ENCODE peak calls at places on chromosomes 12 and 14, in ten cellular contexts. S is body of pancreas; C is IMR-90; D is activated T-cell treated with anti-CD3 and anti-CD28 coated beads, Interleukin-2, amount 50 U/mL, for 72 hours; F is heart left ventricle; X is stimulated activated naive CD8-positive, alpha-beta T cell treated with anti-CD3 and anti-CD28 coated beads, Interleukin-15, amount 100 ng/mL, for 72 hours; I is GM12878; B is effector memory CD8-positive, alpha-beta T cell; O is activated naive CD8-positive, alpha-beta T cell treated with anti-CD3 and anti-CD28 coated beads, Interleukin-2, amount 10 ng/mL, durations not matched to agents 7 days and 5 days; M is left lobe of liver. T is an unnamed sample.

GRCh38 chr12:40141996-40142395 is 36.1 kb upstream of the SLC2A13 start:
- ATAC-seq in I (no peak), D (no peak), C (no peak), X (no peak), M (no peak), B (no peak), S (no peak), O (no peak), F (no peak), T (no peak)

GRCh38 chr14:21428930-21429329 is 27.0 kb downstream of the CHD8 start:
- ATAC-seq in B (no peak), C (no peak), X (no peak), O (no peak), S (peak), D (no peak), M (peak), F (peak), I (no peak), T (no peak)

GRCh38 chr14:86052868-86053267 is 522.9 kb downstream of the FLRT2 start:
- ATAC-seq in D (no peak), F (no peak), O (no peak), S (no peak), X (no peak), I (no peak), M (no peak), B (no peak), C (no peak), T (no peak)

GRCh38 chr14:95339301-95339865 is 19.7 kb upstream of the CLMN start:
- ATAC-seq in M (peak), S (peak), I (no peak), O (no peak), F (no peak), D (no peak), X (no peak), C (no peak), B (no peak), T (no peak)

GRCh38 chr12:27012239-27012981 is 1.8 kb downstream of the TM7SF3 start:
- ATAC-seq in S (peak), X (no peak), B (no peak), I (no peak), O (no peak), D (no peak), C (no peak), M (peak), F (no peak), T (no peak)

GRCh38 chr14:85416771-85417170 is 113.2 kb upstream of the FLRT2 start:
- ATAC-seq in X (no peak), I (no peak), C (peak), F (no peak), B (no peak), O (no peak), D (no peak), S (peak), M (no peak), T (no peak)

GRCh38 chr14:68820999-68821683 is 28.3 kb upstream of the ZFP36L1 start:
- ATAC-seq in O (no peak), S (no peak), M (peak), B (peak), C (no peak), X (no peak), D (no peak), I (peak), F (no peak), T (peak)

GRCh38 chr14:68333265-68333664 is 459.6 kb downstream of the ZFP36L1 start:
- ATAC-seq in I (peak), D (no peak), B (no peak), O (no peak), C (no peak), X (no peak), S (no peak), M (no peak), F (no peak), T (peak)

GRCh38 chr12:51951843-51952722 is 584 bp downstream of the ACVR1B start:
- ATAC-seq in M (peak), B (no peak), O (peak), C (peak), F (peak), D (peak), I (no peak), X (peak), S (peak), T (no peak)

GRCh38 chr14:57833304-57833703 is 32.6 kb downstream of the SLC35F4 start:
- ATAC-seq in F (peak), I (no peak), C (peak), B (no peak), S (peak), D (peak), X (no peak), M (no peak), O (no peak), T (no peak)

GRCh38 chr12:72790273-72790672 is 518.1 kb downstream of the TRHDE start:
- ATAC-seq in I (no peak), X (no peak), O (no peak), D (no peak), C (no peak), F (no peak), B (no peak), S (no peak), M (no peak), T (no peak)

GRCh38 chr14:26402126-26402525 is 195.7 kb downstream of the NOVA1 start:
- ATAC-seq in X (no peak), F (no peak), C (no peak), D (no peak), B (no peak), S (no peak), O (no peak), M (no peak), I (no peak), T (no peak)

GRCh38 chr14:24339284-24340151 is at the start of gene RIPK3:
- ATAC-seq in D (peak), F (peak), I (peak), C (no peak), B (peak), X (peak), O (peak), M (peak), S (peak), T (peak)

GRCh38 chr12:25653487-25654175 is 100.5 kb upstream of the LMNTD1 start:
- ATAC-seq in M (no peak), C (no peak), O (no peak), I (no peak), B (no peak), X (no peak), D (no peak), S (no peak), F (peak), T (peak)

GRCh38 chr12:51323317-51323960 is 535 bp downstream of the BIN2 start:
- ATAC-seq in D (peak), X (peak), S (no peak), F (peak), C (no peak), B (peak), M (no peak), I (peak), O (peak), T (peak)

GRCh38 chr14:55131782-55132181 is 2.7 kb downstream of the LGALS3 start:
- ATAC-seq in C (no peak), X (no peak), M (no peak), I (peak), O (peak), F (peak), S (no peak), D (no peak), B (peak), T (no peak)

GRCh38 chr12:131828671-131829350 is 618 bp downstream of the MMP17 start:
- ATAC-seq in M (no peak), C (no peak), F (peak), B (peak), D (peak), S (no peak), X (peak), I (peak), O (no peak), T (peak)

GRCh38 chr12:75951399-75952228 is 80.0 kb downstream of the PHLDA1 start:
- ATAC-seq in F (no peak), X (no peak), I (no peak), O (no peak), S (peak), C (no peak), B (no peak), M (peak), D (no peak), T (no peak)

GRCh38 chr12:4496145-4496838 is 42.4 kb upstream of the RAD51AP1 start:
- ATAC-seq in B (no peak), M (no peak), O (no peak), C (no peak), S (no peak), X (peak), D (peak), I (peak), F (no peak), T (no peak)

GRCh38 chr12:82468563-82468962 is 110.2 kb downstream of the METTL25 start:
- ATAC-seq in X (no peak), M (no peak), S (no peak), O (no peak), D (no peak), I (no peak), C (no peak), B (no peak), F (no peak), T (no peak)

GRCh38 chr12:65296503-65297265 is 18.2 kb downstream of the MSRB3 start:
- ATAC-seq in C (no peak), I (no peak), X (no peak), O (no peak), F (no peak), S (no peak), M (no peak), B (no peak), D (no peak), T (peak)

GRCh38 chr12:119179335-119180021 is 747 bp downstream of the HSPB8 start:
- ATAC-seq in X (no peak), D (no peak), O (no peak), B (no peak), F (peak), S (peak), I (no peak), C (no peak), M (no peak), T (no peak)

GRCh38 chr12:95959107-95959506 is 16.0 kb downstream of the AMDHD1 start:
- ATAC-seq in C (peak), B (no peak), I (no peak), M (peak), D (no peak), X (peak), S (no peak), O (peak), F (no peak), T (no peak)

GRCh38 chr14:32629146-32629545 is 300.0 kb downstream of the AKAP6 start:
- ATAC-seq in M (no peak), F (no peak), I (no peak), X (no peak), D (no peak), O (no peak), C (no peak), B (no peak), S (no peak), T (no peak)

GRCh38 chr12:92552412-92553108 is 150.2 kb upstream of the PLEKHG7 start:
- ATAC-seq in I (no peak), S (peak), D (no peak), F (peak), O (no peak), C (peak), B (no peak), M (no peak), X (no peak), T (no peak)

GRCh38 chr14:52871606-52872005 is 79.2 kb downstream of the FERMT2 start:
- ATAC-seq in I (no peak), D (no peak), F (no peak), S (no peak), M (no peak), O (no peak), C (no peak), B (no peak), X (no peak), T (no peak)

GRCh38 chr14:71130491-71131179 is 223.4 kb downstream of the PCNX1 start:
- ATAC-seq in F (peak), X (peak), O (no peak), I (peak), S (no peak), C (peak), B (peak), D (peak), M (no peak), T (peak)

GRCh38 chr12:108514468-108514972 is 557 bp upstream of the FICD start:
- ATAC-seq in M (no peak), X (peak), I (peak), S (peak), O (peak), D (peak), F (no peak), B (peak), C (peak), T (peak)

GRCh38 chr14:92953526-92953925 is 30.6 kb downstream of the CHGA start:
- ATAC-seq in O (no peak), S (no peak), I (no peak), X (no peak), D (no peak), B (no peak), M (no peak), F (no peak), C (no peak), T (no peak)

GRCh38 chr12:107344035-107344808 is 250.9 kb upstream of the CRY1 start:
- ATAC-seq in O (no peak), C (no peak), F (no peak), S (no peak), D (no peak), X (no peak), I (no peak), M (no peak), B (no peak), T (no peak)

GRCh38 chr12:1812650-1813302 is 7.6 kb upstream of the LRTM2 start:
- ATAC-seq in I (peak), M (peak), O (no peak), C (peak), D (no peak), S (no peak), X (no peak), F (peak), B (peak), T (no peak)

GRCh38 chr12:120231316-120232011 is 30.6 kb upstream of the RPLP0 start:
- ATAC-seq in I (no peak), S (peak), X (peak), M (peak), B (peak), D (peak), F (peak), C (peak), O (peak), T (no peak)